ENCODE peak calls at places on chromosomes 1 and 21, in seven cellular contexts. C is SK-N-SH, M is GM23338, X is hepatocyte, S is HCT116, K is MM.1S, Z is H1. E is an unnamed sample. For H3K79me2, the result is how much of the 10 kb centered on the place peaks cover.

GRCh38 chr1:2275796-2276536 is 47.8 kb downstream of the SKI start:
- DNase-seq in C (no peak), K (no peak), M (no peak), Z (no peak), X (peak), S (no peak), E (peak)

GRCh38 chr1:10196991-10197390 is 13.4 kb upstream of the KIF1B start:
- DNase-seq in M (no peak), S (no peak), C (no peak), X (no peak), K (no peak), Z (no peak), E (no peak)

GRCh38 chr1:206713070-206713469 is 28.4 kb downstream of the MAPKAPK2 start:
- DNase-seq in C (no peak), K (no peak), Z (no peak), M (no peak), S (no peak), X (no peak), E (no peak)

GRCh38 chr1:246324711-246325110 is 182.4 kb downstream of the SMYD3 start:
- DNase-seq in S (no peak), Z (no peak), M (peak), X (peak), K (no peak), C (no peak), E (no peak)

GRCh38 chr1:187157115-187157514 is 328.4 kb downstream of the PLA2G4A start:
- DNase-seq in C (no peak), S (no peak), M (no peak), K (peak), X (no peak), Z (no peak), E (no peak)

GRCh38 chr1:168408531-168409242 is 128.0 kb downstream of the TBX19 start:
- DNase-seq in M (no peak), S (peak), Z (no peak), C (no peak), X (peak), K (peak), E (peak)

GRCh38 chr1:239951518-239952130 is 140.1 kb upstream of the FMN2 start:
- DNase-seq in S (peak), M (peak), Z (peak), K (peak), C (peak), X (peak), E (peak)

GRCh38 chr1:50214764-50215163 is 106.0 kb downstream of the ELAVL4 start:
- DNase-seq in Z (no peak), X (peak), C (no peak), M (no peak), K (no peak), S (no peak), E (peak)

GRCh38 chr1:184900507-184900906 is 73.8 kb downstream of the NIBAN1 start:
- DNase-seq in M (peak), K (no peak), X (no peak), Z (no peak), C (no peak), S (no peak), E (no peak)

GRCh38 chr1:108199781-108200626 is at the start of gene SLC25A24:
- DNase-seq in K (peak), S (peak), C (peak), M (peak), Z (peak), X (peak), E (peak)

GRCh38 chr1:145858238-145858936 is 494 bp downstream of the PIAS3 start:
- DNase-seq in M (peak), C (peak), K (peak), X (peak), Z (peak), S (no peak), E (peak)
- TF ChIP-seq CTCF in M (no peak), C (no peak), K (no peak), X (peak), Z (no peak), S (no peak), E (no peak)

GRCh38 chr1:179129702-179130473 is 48.0 kb downstream of the TOR3A start:
- DNase-seq in X (no peak), K (peak), Z (no peak), M (no peak), S (no peak), C (no peak), E (peak)

GRCh38 chr1:179127163-179127895 is 45.5 kb downstream of the TOR3A start:
- DNase-seq in X (no peak), M (no peak), C (no peak), S (no peak), Z (no peak), K (no peak), E (no peak)

GRCh38 chr1:179124866-179125265 is 43.0 kb downstream of the TOR3A start:
- DNase-seq in C (no peak), K (no peak), M (no peak), X (no peak), Z (no peak), S (no peak), E (no peak)

GRCh38 chr1:179128520-179128919 is 46.6 kb downstream of the TOR3A start:
- DNase-seq in K (no peak), C (no peak), Z (no peak), S (no peak), X (no peak), M (no peak), E (no peak)

DNA sequence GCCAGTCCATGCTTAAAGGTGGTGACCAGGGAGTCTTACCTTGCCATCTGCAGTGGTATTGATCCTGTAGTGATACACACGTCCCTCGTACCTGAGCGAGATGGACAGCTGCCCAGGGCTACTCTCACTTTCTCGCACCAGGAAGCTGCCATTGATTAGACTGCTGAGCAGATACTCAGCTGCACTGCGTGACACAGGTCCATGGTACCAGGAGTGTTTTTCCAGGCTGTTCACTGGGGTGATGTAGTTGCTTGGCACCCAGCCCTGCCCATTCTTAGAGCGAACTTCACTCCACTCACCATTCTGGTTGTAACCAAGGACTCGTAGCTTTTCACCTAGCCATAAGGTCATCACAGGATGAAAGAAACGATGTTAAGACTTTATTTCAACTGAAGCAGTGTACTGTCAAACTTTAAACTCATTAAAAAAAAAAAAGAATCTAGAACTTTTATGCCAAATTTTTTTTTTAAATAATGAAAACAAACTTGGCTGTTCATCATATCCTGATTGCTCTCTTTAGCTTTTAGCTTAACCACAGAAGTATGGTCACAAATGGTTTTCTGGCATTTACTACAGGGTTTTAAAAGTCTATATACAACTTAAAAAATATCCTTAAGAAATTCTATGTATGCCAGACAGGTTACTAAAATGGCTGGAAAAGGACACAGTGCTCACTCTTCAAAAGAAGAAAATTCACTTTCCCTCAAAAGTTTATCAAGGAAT is 44.6 kb downstream of the TOR3A start:
- DNase-seq in X (no peak), K (no peak), S (no peak), C (no peak), Z (no peak), M (no peak), E (no peak)
- H3K27ac ChIP-seq in X (no peak), K (no peak), S (no peak), C (peak), Z (no peak), M (no peak), E (no peak)

DNA sequence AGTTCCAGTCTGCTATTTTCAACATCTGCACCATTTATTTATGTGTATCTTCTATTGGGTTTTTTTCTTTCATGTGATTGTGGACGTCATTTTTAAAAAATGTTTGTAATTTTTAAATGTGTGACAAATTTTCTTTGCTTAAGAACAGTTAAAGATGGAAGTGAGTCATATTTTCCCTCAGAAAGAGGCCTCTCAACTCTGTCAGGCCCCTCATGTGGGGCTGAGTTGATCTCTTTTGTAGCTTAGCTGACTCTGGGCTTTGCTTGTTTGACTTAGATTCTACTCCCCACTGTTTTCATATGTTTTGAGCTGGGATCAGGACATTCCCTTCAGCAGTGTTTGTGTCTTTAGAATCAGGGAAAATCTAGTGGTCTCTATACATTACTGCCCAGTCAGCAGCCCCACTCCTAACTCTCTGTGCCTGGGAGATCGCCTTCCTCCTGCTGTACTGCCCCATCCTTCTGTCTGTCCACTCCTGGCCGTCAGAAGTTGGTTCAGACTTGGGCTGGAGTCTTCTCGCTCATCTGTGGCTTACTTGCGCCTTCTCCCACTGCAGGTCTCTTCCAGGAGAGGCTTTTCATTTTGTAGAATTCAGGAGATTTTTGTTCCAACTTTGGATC is 137.4 kb downstream of the DYRK1A start:
- DNase-seq in C (no peak), M (no peak), K (no peak), X (peak), Z (no peak), S (no peak), E (no peak)
- H3K79me2 ChIP-seq in C (under half), M (under half), K (under half), X (half or more), Z (half or more), S (under half), E (under half)

DNA sequence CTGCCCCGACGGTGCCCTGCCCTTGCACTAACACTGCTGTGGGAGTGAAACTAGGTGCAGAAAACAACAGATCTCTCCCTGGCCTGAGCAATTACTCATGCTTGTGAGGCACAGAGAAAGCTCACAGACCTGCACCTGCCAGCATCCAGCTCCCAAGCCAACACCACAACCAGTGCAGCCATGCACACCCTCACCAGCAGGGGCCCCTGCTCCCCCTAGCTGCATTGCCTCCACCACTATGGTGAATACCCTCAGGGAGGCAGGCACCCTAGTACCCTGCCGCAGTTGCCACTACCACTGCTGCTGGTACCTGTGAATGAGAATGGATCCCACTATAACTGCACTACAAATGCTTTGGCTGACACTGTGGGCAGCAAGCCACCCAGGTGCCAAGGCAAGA is 7.1 kb upstream of the DIRAS3 start:
- DNase-seq in S (no peak), X (no peak), M (peak), K (no peak), C (no peak), Z (no peak), E (no peak)
- TF ChIP-seq CTCF in S (peak), X (no peak), M (peak), K (no peak), C (no peak), Z (peak), E (no peak)

DNA sequence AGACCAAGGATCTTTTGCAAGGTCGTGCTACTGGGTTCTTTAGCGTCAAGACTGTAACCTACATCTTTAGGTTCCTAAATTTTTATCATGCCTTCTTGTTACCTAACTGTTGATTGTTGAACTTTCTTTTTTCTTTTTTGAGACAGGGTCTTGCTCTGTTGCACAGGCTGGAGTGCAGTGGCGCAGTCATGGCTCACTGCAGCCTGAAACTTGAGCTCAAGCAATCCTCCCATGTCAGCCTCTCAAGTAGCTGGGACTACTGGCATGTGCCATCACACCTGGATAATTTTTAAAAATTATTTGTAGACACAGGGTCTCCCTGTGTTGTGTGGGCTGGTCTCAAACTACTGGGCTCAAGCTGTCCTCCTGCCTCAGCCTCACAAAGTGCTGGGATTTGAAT is 52.9 kb downstream of the NFIA start:
- DNase-seq in Z (no peak), K (no peak), S (no peak), X (no peak), M (no peak), C (no peak), E (no peak)
- H3K27ac ChIP-seq in Z (no peak), K (no peak), S (no peak), X (no peak), M (no peak), C (no peak), E (no peak)

DNA sequence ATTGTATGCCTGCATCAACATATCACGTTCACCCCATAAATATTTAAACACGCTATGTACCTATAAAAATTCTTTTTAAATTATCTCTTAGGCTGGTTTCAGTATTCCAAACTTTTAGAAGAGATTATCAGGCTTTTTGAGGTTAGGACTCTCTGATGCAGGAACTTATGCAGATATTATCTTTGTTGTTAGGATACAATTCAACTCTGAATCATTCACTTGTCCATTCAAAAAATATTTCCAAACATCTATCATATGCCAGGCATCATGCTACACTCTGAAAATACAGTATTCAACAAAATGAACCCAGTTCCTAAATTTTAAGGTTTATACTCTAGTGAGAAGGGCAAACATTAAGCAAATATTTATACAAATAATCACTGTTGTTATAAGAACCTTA is 40.5 kb downstream of the ASH1L start:
- DNase-seq in K (no peak), C (no peak), X (no peak), M (no peak), Z (no peak), S (no peak), E (no peak)
- H3K79me2 ChIP-seq in K (half or more), C (half or more), X (half or more), M (half or more), Z (half or more), S (half or more), E (half or more)

DNA sequence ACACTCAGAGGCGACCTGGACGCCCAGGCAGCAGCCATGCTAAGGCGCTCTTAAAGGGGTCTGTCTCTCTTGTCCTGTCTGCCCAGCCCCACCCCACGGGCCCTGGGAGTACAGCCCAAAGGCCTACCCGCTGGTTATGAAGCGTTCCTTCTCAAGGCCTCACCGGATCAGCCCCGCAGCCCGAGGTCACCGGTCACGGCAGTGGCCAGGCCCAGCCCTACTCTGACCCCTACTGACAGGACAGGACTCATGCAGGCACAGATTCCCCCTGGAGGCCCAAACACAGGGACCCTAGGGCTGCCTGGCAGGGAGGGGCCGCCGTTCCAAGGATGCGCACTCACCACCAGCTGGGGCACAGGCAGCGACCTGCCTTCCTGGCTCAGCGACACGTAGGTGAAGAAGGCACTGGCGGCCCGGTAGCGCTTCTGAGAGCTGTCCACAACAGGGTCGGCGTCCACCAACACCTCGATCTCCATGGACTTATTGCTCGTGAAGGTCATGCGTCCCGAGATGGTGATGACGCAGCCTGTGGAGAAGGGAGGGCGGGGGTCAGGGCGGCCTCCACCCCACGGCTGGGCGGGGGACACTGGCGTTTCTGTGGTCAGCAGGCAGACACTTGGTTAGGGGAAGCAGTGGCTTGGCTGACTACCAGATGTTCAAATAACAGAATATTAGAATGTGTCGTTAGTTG is 20.0 kb upstream of the GPR153 start:
- DNase-seq in M (peak), X (no peak), S (no peak), C (peak), K (no peak), Z (peak), E (no peak)
- TF ChIP-seq CTCF in M (peak), X (no peak), S (no peak), C (peak), K (no peak), Z (peak), E (peak)